ENCODE peak calls at places on chromosomes 1 and 21, in nine cellular contexts. N is kidney epithelial cell; F is IMR-90; T is HFF-Myc; H is left lung; S is astrocyte of the cerebellum; Q is K562; Y is fibroblast of pulmonary artery; D is CD8-positive, alpha-beta memory T cell. K is an unnamed sample.

GRCh38 chr1:160169553-160170399 is 18.4 kb downstream of the ATP1A4 start:
- DNase-seq in N (no peak), F (no peak), T (no peak), H (no peak), S (peak), Q (no peak), Y (no peak), D (no peak), K (no peak)

GRCh38 chr1:212109713-212110112 is 74.2 kb downstream of the DTL start:
- DNase-seq in N (no peak), F (peak), T (no peak), H (no peak), S (no peak), Q (no peak), Y (no peak), D (no peak), K (no peak)

GRCh38 chr21:29523646-29524045 is 224.9 kb downstream of the BACH1 start:
- DNase-seq in N (no peak), F (no peak), T (no peak), H (no peak), S (no peak), Q (no peak), Y (peak), D (no peak), K (no peak)

GRCh38 chr1:248807067-248807737 is 18.5 kb downstream of the SH3BP5L start:
- DNase-seq in N (no peak), F (peak), T (no peak), H (peak), S (no peak), Q (peak), Y (peak), D (peak), K (peak)

GRCh38 chr1:32393136-32393535 is 1.1 kb downstream of the BSDC1 start:
- DNase-seq in N (no peak), F (peak), T (no peak), H (no peak), S (no peak), Q (no peak), Y (peak), D (no peak), K (no peak)

GRCh38 chr21:34536311-34536710 is 24.3 kb upstream of the KCNE1 start:
- DNase-seq in N (no peak), F (no peak), T (no peak), H (no peak), S (no peak), Q (no peak), Y (no peak), D (no peak), K (no peak)

GRCh38 chr1:225685476-225686176 is 32.7 kb upstream of the ENAH start:
- DNase-seq in N (no peak), F (peak), T (no peak), H (no peak), S (no peak), Q (no peak), Y (no peak), D (no peak), K (no peak)

GRCh38 chr1:33848205-33848604 is 15.7 kb upstream of the HMGB4 start:
- DNase-seq in N (no peak), F (no peak), T (no peak), H (no peak), S (no peak), Q (no peak), Y (no peak), D (no peak), K (no peak)

GRCh38 chr1:81142099-81142776 is 658.5 kb upstream of the ADGRL2 start:
- DNase-seq in N (peak), F (peak), T (peak), H (no peak), S (peak), Q (no peak), Y (peak), D (no peak), K (peak)

GRCh38 chr1:25019351-25020172 is 89.5 kb upstream of the RUNX3 start:
- DNase-seq in N (no peak), F (no peak), T (no peak), H (peak), S (no peak), Q (no peak), Y (no peak), D (no peak), K (no peak)
- H3K4me3 ChIP-seq in N (no peak), F (no peak), T (no peak), H (no peak), S (no peak), Q (no peak), Y (no peak), D (no peak), K (no peak)

GRCh38 chr1:29455781-29456180 is 219.5 kb downstream of the PTPRU start:
- DNase-seq in N (no peak), F (no peak), T (no peak), H (no peak), S (no peak), Q (no peak), Y (no peak), D (no peak), K (no peak)

GRCh38 chr1:29453502-29454240 is 217.3 kb downstream of the PTPRU start:
- DNase-seq in N (no peak), F (peak), T (peak), H (no peak), S (peak), Q (peak), Y (peak), D (no peak), K (peak)

GRCh38 chr1:29454616-29455380 is 218.5 kb downstream of the PTPRU start:
- DNase-seq in N (no peak), F (no peak), T (no peak), H (no peak), S (no peak), Q (no peak), Y (no peak), D (no peak), K (no peak)

GRCh38 chr1:29450591-29450990 is 214.3 kb downstream of the PTPRU start:
- DNase-seq in N (no peak), F (no peak), T (no peak), H (no peak), S (no peak), Q (no peak), Y (no peak), D (no peak), K (no peak)

GRCh38 chr1:29452463-29453230 is 216.3 kb downstream of the PTPRU start:
- DNase-seq in N (no peak), F (no peak), T (no peak), H (no peak), S (no peak), Q (no peak), Y (no peak), D (no peak), K (no peak)
- H3K4me3 ChIP-seq in N (no peak), F (no peak), T (no peak), H (no peak), S (no peak), Q (no peak), Y (no peak), D (no peak), K (no peak)

DNA sequence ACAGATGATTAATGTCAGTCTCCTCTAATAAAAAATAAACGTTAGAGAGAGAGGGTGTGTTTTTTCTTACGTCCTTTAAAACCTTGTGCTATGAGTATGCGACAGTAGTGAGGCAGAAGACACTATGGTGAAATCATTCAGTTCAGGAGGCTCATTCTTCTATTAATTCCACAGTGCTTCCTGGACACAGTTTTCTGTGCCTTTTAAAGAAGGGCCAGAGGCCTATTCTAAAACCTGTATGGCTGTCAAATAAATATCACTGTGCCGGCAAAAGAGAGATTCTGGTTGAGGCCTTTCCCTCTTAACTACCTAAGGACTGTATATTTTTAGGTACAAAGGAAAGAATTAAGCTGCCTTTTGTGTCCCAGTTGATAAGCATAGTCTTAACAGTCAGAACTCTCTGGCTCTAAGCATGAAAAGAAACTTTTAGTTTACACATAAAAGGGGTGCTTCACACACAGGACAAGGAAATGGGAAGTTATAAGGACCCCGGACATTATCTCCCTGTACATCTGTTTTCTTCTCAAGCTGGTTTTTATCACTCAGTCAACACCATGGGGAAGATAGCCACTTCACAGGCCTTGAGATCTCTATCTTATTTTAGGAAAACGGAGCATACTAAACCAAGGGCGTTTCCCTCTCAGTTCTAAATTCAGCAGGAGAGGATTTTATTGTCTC is 71.2 kb upstream of the HSPA13 start:
- DNase-seq in N (no peak), F (no peak), T (no peak), H (no peak), S (no peak), Q (peak), Y (no peak), D (no peak), K (peak)
- H3K4me3 ChIP-seq in N (no peak), F (no peak), T (no peak), H (no peak), S (no peak), Q (no peak), Y (no peak), D (no peak), K (no peak)

GRCh38 chr1:10638559-10639300 is 157.7 kb downstream of the CASZ1 start:
- DNase-seq in N (no peak), F (no peak), T (no peak), H (no peak), S (no peak), Q (no peak), Y (no peak), D (no peak), K (no peak)
- H3K4me3 ChIP-seq in N (no peak), F (no peak), T (no peak), H (no peak), S (no peak), Q (no peak), Y (no peak), D (no peak), K (no peak)

GRCh38 chr1:59936358-59936821 is 9.8 kb upstream of the CYP2J2 start:
- DNase-seq in N (no peak), F (no peak), T (no peak), H (no peak), S (no peak), Q (no peak), Y (no peak), D (no peak), K (no peak)

GRCh38 chr1:59937636-59938210 is 11.2 kb upstream of the CYP2J2 start:
- DNase-seq in N (no peak), F (no peak), T (no peak), H (no peak), S (no peak), Q (no peak), Y (no peak), D (no peak), K (no peak)

DNA sequence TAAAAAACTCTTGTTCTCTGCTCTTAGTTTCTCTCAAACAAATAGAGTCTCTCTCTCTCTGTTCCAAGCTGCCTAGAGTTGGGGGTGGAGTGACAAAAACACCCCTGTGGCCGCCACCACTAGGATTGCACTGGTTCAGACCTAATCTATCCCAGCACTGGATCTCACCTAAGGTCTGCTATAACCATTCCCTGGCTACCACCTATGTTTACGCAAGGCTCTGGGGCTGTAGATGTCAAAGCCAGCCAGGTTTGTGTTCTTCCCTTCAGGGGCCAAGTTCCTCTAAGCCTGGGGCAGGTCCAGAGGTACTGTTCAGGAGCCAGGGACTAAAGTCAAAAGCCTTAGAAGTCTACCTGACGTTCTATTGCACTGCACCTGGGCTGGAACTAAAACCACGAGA is 12.8 kb upstream of the CYP2J2 start:
- DNase-seq in N (no peak), F (no peak), T (no peak), H (no peak), S (no peak), Q (no peak), Y (no peak), D (no peak), K (no peak)
- H3K4me3 ChIP-seq in N (no peak), F (no peak), T (no peak), H (no peak), S (no peak), Q (no peak), Y (no peak), D (no peak), K (no peak)